ENCODE peak calls at places on chromosomes 1 and 21, in ten cellular contexts. L is colonic mucosa, D is pancreas, F is MM.1S, A is fibroblast of lung, K is cardiac muscle cell, Z is GM23338, C is Peyer's patch, X is left ventricle myocardium inferior, J is ovary. S is an unnamed sample.

GRCh38 chr1:50424045-50424939 is 1.0 kb upstream of the DMRTA2 start:
- DNase-seq in C (no peak), A (no peak), D (no peak), K (no peak), F (no peak), L (no peak), J (no peak), Z (peak; percentile 52), X (no peak), S (no peak)

GRCh38 chr1:10667815-10668214 is 128.6 kb downstream of the CASZ1 start:
- DNase-seq in F (no peak), X (no peak), L (no peak), Z (peak; percentile 48), J (no peak), C (no peak), D (no peak), K (no peak), A (no peak), S (no peak)

GRCh38 chr1:68384321-68384813 is 65.4 kb downstream of the RPE65 start:
- DNase-seq in Z (no peak), J (no peak), F (no peak), D (no peak), A (peak; percentile 100), K (no peak), L (no peak), X (no peak), C (no peak), S (no peak)

GRCh38 chr1:61005572-61006386 is 76.6 kb upstream of the NFIA start:
- DNase-seq in X (no peak), L (no peak), C (no peak), F (no peak), D (no peak), J (no peak), K (peak; percentile 81), Z (peak; percentile 70), A (no peak), S (no peak)

GRCh38 chr1:207487636-207488035 is 8.3 kb upstream of the CR1 start:
- DNase-seq in C (no peak), X (no peak), Z (no peak), L (no peak), J (no peak), F (no peak), D (no peak), K (no peak), A (no peak), S (no peak)

GRCh38 chr1:234535763-234536515 is 57.0 kb upstream of the TARBP1 start:
- DNase-seq in L (peak; percentile 42), J (peak; percentile 71), D (no peak), C (no peak), Z (no peak), K (no peak), A (peak; percentile 61), F (no peak), X (peak; percentile 69), S (peak; percentile 79)

GRCh38 chr1:156167536-156167935 is 14.2 kb downstream of the SEMA4A start:
- DNase-seq in J (no peak), A (peak; percentile 44), K (no peak), L (no peak), Z (no peak), X (no peak), F (no peak), C (no peak), D (no peak), S (no peak)

GRCh38 chr1:104100079-104100478 is 350.4 kb downstream of the AMY1C start:
- DNase-seq in C (no peak), A (no peak), F (no peak), L (no peak), J (no peak), Z (no peak), X (no peak), K (no peak), D (no peak), S (no peak)

GRCh38 chr21:35989185-35989735 is 71.1 kb downstream of the SETD4 start:
- DNase-seq in J (no peak), X (no peak), D (no peak), K (no peak), A (peak; percentile 7), F (no peak), C (no peak), L (no peak), Z (no peak), S (no peak)

GRCh38 chr21:35649186-35649585 is 411.1 kb downstream of the SETD4 start:
- DNase-seq in L (no peak), D (no peak), F (no peak), J (no peak), Z (no peak), A (peak; percentile 57), X (no peak), K (no peak), C (no peak), S (no peak)

GRCh38 chr1:218499021-218499691 is 154.0 kb downstream of the TGFB2 start:
- DNase-seq in L (no peak), K (no peak), C (no peak), A (peak; percentile 97), X (no peak), J (no peak), Z (no peak), F (no peak), D (no peak), S (no peak)

GRCh38 chr1:155873860-155874259 is 14.5 kb downstream of the SYT11 start:
- DNase-seq in X (no peak), C (no peak), J (no peak), A (peak; percentile 81), K (no peak), D (no peak), Z (no peak), F (no peak), L (peak; percentile 35), S (no peak)

GRCh38 chr1:4144349-4144971 is 244.4 kb upstream of the C1orf174 start:
- DNase-seq in J (no peak), A (no peak), K (no peak), F (no peak), C (no peak), L (no peak), Z (no peak), X (no peak), D (no peak), S (no peak)

GRCh38 chr1:10668241-10668761 is 128.1 kb downstream of the CASZ1 start:
- DNase-seq in D (no peak), Z (no peak), F (no peak), C (no peak), J (no peak), L (no peak), X (no peak), K (no peak), A (no peak), S (no peak)

GRCh38 chr1:40768146-40768990 is 15.2 kb upstream of the KCNQ4 start:
- DNase-seq in J (no peak), C (no peak), X (no peak), F (no peak), Z (no peak), D (no peak), A (no peak), K (no peak), L (no peak), S (peak; percentile 38)

GRCh38 chr1:40770296-40771070 is 13.1 kb upstream of the KCNQ4 start:
- DNase-seq in J (no peak), L (no peak), X (no peak), D (no peak), F (no peak), A (no peak), Z (peak; percentile 44), C (no peak), K (no peak), S (no peak)

GRCh38 chr1:40766560-40766959 is 17.0 kb upstream of the KCNQ4 start:
- DNase-seq in X (no peak), A (no peak), L (no peak), F (no peak), K (no peak), C (no peak), J (no peak), D (no peak), Z (no peak), S (no peak)

GRCh38 chr1:40772146-40772770 is 11.3 kb upstream of the KCNQ4 start:
- DNase-seq in K (no peak), X (no peak), Z (no peak), L (no peak), D (no peak), F (no peak), C (no peak), J (no peak), A (no peak), S (no peak)

DNA sequence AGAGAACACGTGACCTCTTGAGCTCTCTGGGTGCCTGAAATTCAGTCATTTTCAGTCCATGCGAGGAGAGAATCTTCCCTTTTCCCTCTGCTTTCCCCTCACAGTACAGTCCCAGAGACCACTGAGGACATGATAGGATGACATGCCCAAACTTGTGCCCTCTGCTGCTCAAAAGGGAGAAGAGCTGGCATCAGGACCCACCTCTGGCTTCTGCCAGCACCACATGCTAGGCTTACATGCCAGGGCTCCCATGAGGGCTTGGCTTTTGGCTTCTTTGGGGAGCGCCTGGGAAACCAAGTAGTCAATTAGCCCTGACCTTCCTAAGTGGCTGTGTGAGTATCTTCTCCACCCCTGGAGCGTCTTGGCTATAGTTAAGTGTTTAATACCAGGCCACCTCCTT is 13.8 kb upstream of the KCNQ4 start:
- DNase-seq in F (no peak), Z (no peak), X (no peak), C (no peak), L (no peak), D (no peak), A (no peak), J (no peak), K (no peak), S (peak; percentile 58)
- TF ChIP-seq CTCF in F (peak; percentile 18), Z (peak; percentile 22), X (peak; percentile 40), C (no peak), L (no peak), D (no peak), A (no peak), J (no peak), K (peak; percentile 17), S (no peak)

GRCh38 chr1:212668477-212668876 is 31.2 kb downstream of the BATF3 start:
- DNase-seq in K (no peak), A (no peak), L (no peak), D (no peak), X (no peak), Z (no peak), J (no peak), F (no peak), C (no peak), S (no peak)
- H3K4me1 ChIP-seq in K (no peaks in the 10 kb centered on the region), A (peaks cover 19% of the 10 kb centered on the region), L (peaks cover 4% of the 10 kb centered on the region), D (peaks cover 4% of the 10 kb centered on the region), X (peaks cover 39% of the 10 kb centered on the region), Z (peaks cover 18% of the 10 kb centered on the region), J (no peaks in the 10 kb centered on the region), F (peaks cover 10% of the 10 kb centered on the region), C (no peaks in the 10 kb centered on the region), S (no peaks in the 10 kb centered on the region)

GRCh38 chr1:26094677-26095383 is 16.8 kb upstream of the PDIK1L start:
- DNase-seq in Z (peak; percentile 83), L (no peak), D (peak; percentile 59), A (no peak), F (no peak), J (peak; percentile 36), K (peak; percentile 36), X (peak; percentile 57), C (no peak), S (peak; percentile 84)
- TF ChIP-seq CTCF in Z (no peak), L (no peak), D (no peak), A (no peak), F (no peak), J (no peak), K (peak; percentile 29), X (peak; percentile 35), C (no peak), S (peak; percentile 40)

DNA sequence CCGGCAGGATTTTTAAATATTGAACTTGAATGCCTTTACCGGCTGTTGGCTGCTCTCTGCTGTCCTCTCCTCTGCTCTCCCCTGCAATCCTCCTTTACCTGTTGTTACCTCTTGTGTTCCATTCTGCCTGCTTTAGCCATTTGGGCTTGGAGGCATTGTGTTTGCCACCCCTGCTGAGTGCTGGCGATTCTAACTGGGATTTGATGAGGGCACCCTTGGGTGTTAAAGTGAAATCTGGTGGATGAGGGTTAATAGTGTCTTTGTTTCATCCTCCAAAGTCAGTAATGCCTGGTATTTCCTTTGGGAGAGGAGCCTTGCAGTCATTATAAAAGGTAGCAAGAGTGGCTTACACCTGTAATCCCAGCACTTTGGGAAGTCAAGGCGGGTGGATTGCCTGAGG is 9.9 kb downstream of the SZRD1 start:
- DNase-seq in F (no peak), L (no peak), A (no peak), D (no peak), J (no peak), X (no peak), C (no peak), Z (no peak), K (no peak), S (no peak)
- H3K4me1 ChIP-seq in F (no peaks in the 10 kb centered on the region), L (peaks cover 5% of the 10 kb centered on the region), A (peaks cover 23% of the 10 kb centered on the region), D (peaks cover 11% of the 10 kb centered on the region), J (peaks cover 29% of the 10 kb centered on the region), X (peaks cover 85% of the 10 kb centered on the region), C (no peaks in the 10 kb centered on the region), Z (peaks cover 40% of the 10 kb centered on the region), K (peaks cover 17% of the 10 kb centered on the region), S (peaks cover 74% of the 10 kb centered on the region)